ENCODE peak calls at places on chromosomes 5 and 9, in six cellular contexts. H is progenitor cell of endocrine pancreas; V is activated CD8-positive, alpha-beta T cell treated with anti-CD3 and anti-CD28 coated beads for 36 hours; L is mucosa of descending colon; G is AG09319; S is choroid plexus epithelial cell. D is an unnamed sample.

GRCh38 chr5:119928974-119929373 is 299.6 kb downstream of the FAM170A start:
- DNase-seq in G (no peak), H (no peak), V (no peak), L (no peak), S (no peak), D (no peak)

GRCh38 chr9:116365056-116365471 is 211.5 kb downstream of the PAPPA start:
- DNase-seq in S (peak), L (no peak), H (no peak), V (no peak), G (peak), D (peak)

GRCh38 chr5:99034336-99034735 is 105.5 kb upstream of the CHD1 start:
- DNase-seq in G (no peak), H (no peak), L (no peak), V (no peak), S (peak), D (no peak)

GRCh38 chr9:116549061-116549664 is 137.9 kb upstream of the TRIM32 start:
- DNase-seq in L (peak), S (peak), V (no peak), G (peak), H (no peak), D (peak)

GRCh38 chr5:72654231-72654630 is 147.0 kb upstream of the ZNF366 start:
- DNase-seq in V (no peak), G (no peak), S (no peak), H (no peak), L (no peak), D (no peak)

GRCh38 chr9:136656795-136657611 is 5.7 kb upstream of the EGFL7 start:
- DNase-seq in L (no peak), S (no peak), V (no peak), G (no peak), H (no peak), D (no peak)

GRCh38 chr9:3708751-3709150 is 182.9 kb upstream of the RFX3 start:
- DNase-seq in S (peak), H (no peak), L (no peak), G (no peak), V (no peak), D (no peak)

GRCh38 chr5:132704875-132705274 is 31.1 kb downstream of the IL4 start:
- DNase-seq in G (no peak), V (no peak), L (no peak), H (no peak), S (peak), D (peak)

GRCh38 chr5:160486573-160486972 is 64.9 kb downstream of the PTTG1 start:
- DNase-seq in G (no peak), V (peak), L (no peak), S (no peak), H (no peak), D (no peak)

GRCh38 chr9:89619739-89620138 is 14.9 kb downstream of the GADD45G start:
- DNase-seq in L (no peak), G (no peak), S (no peak), H (no peak), V (no peak), D (no peak)

GRCh38 chr9:86445636-86446035 is 91.4 kb upstream of the TUT7 start:
- DNase-seq in H (no peak), V (no peak), L (no peak), G (no peak), S (no peak), D (no peak)
- TF ChIP-seq CTCF in H (no peak), V (no peak), L (no peak), G (no peak), S (no peak), D (no peak)

DNA sequence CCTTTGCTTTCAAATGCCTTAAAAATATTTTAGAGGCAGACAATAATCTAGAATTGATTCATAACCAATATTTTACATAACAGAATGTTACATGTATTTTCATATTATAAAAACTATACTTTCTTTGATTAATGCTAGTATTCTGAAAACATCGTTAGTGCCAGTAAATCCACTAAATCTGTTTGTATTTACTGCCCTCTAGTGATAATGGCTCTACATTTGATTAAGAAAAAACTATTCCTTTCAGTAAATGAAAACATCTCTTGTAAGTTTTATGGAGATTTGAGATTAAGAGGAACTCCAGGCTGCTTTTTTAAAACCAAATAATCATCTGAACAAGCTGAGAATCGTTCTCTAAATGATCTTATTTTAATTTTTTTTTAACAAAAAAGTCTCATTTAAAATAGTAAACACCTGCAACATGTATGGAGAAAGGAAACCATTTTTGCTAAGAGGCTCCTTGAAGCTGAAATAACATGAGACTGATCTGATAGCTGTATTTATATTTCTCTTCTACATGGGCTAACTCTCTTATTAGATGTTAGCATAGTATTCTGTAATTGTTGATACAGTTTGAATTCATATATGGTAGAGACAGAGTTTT is 424.7 kb downstream of the RAB3C start:
- DNase-seq in V (no peak), H (no peak), L (no peak), G (no peak), S (peak), D (peak)
- TF ChIP-seq CTCF in V (peak), H (peak), L (no peak), G (peak), S (peak), D (peak)

GRCh38 chr9:134215709-134216448 is 51.5 kb upstream of the RNU6ATAC start:
- DNase-seq in L (peak), G (no peak), H (no peak), S (peak), V (no peak), D (no peak)

GRCh38 chr9:134215395-134215708 is 51.0 kb upstream of the RNU6ATAC start:
- DNase-seq in H (no peak), S (no peak), L (peak), G (no peak), V (no peak), D (no peak)

GRCh38 chr9:134213508-134214394 is 49.4 kb upstream of the RNU6ATAC start:
- DNase-seq in S (no peak), H (no peak), G (no peak), L (peak), V (no peak), D (no peak)

GRCh38 chr9:134214395-134214765 is 50.0 kb upstream of the RNU6ATAC start:
- DNase-seq in L (peak), H (no peak), V (peak), G (no peak), S (no peak), D (no peak)

DNA sequence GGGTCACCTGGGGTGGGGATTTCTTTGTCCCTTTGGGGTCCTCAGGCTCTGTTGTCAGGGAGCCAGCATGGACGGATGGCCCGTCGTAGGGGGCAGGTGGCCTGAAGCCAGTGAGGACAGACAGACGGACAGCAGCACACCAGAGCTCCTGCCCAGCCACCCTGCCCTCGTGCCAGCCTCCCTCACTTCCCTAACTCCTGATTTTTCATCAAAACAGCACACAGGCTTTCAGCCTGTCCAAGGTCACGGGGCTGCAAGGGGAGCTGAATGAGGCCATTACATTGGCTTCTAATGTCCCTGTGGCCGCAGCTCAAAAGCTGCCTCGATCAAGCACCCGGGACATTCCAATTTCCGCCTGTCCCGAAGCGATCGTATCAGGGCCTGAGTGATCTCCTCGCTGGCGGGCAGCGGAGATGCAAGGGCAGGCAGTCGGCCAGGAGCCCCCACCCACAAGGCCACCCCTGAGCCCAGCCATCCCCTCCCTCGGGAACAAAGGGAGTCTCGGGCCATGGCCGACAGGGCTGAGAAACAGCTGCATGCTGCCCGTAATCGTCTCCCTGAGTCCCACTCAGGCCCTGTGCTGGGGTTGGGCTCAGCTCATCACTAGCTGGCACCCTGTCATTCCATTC is 50.5 kb upstream of the RNU6ATAC start:
- DNase-seq in G (no peak), S (no peak), H (no peak), L (peak), V (no peak), D (no peak)
- TF ChIP-seq CTCF in G (no peak), S (no peak), H (no peak), L (no peak), V (no peak), D (no peak)

GRCh38 chr5:35246411-35246810 is 16.1 kb upstream of the PRLR start:
- DNase-seq in H (no peak), G (no peak), S (no peak), L (no peak), V (no peak), D (no peak)
- TF ChIP-seq CTCF in H (peak), G (no peak), S (peak), L (peak), V (no peak), D (no peak)

DNA sequence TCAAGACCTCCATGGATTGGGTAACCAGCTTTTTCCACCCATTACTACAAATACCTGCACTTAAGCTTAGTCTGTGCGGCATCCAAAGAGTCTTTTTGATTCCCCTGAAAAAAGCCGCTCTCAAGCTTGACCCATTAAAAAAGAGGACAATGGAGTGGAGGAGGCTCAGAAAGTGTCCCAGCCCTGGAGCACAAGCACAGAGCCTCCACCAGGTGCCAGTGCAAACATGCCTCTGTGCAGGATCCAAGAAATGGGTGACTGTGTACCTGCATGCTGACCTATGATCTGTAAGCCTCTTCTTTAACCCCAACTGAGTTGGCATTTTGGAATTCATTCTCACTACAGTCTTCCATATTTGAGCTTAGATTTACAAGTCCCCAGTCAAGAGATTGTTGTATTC is 168.3 kb upstream of the TLE4 start:
- DNase-seq in G (no peak), L (no peak), V (peak), S (no peak), H (no peak), D (no peak)
- TF ChIP-seq CTCF in G (no peak), L (no peak), V (no peak), S (peak), H (no peak), D (no peak)

GRCh38 chr9:14068690-14069089 is 245.3 kb downstream of the NFIB start:
- DNase-seq in L (no peak), G (no peak), S (no peak), H (no peak), V (no peak), D (no peak)
- TF ChIP-seq CTCF in L (no peak), G (no peak), S (no peak), H (no peak), V (no peak), D (no peak)

GRCh38 chr5:154755361-154756202 is at the start of gene LARP1:
- DNase-seq in G (no peak), V (peak), S (peak), H (peak), L (no peak), D (peak)

GRCh38 chr5:154753792-154754191 is 1.4 kb upstream of the LARP1 start:
- DNase-seq in L (no peak), H (no peak), V (no peak), G (peak), S (peak), D (peak)

GRCh38 chr5:154756871-154757646 is 1.9 kb downstream of the LARP1 start:
- DNase-seq in H (no peak), L (peak), S (peak), V (peak), G (no peak), D (peak)

GRCh38 chr5:154756203-154756870 is 1.2 kb downstream of the LARP1 start:
- DNase-seq in G (no peak), L (peak), V (peak), S (peak), H (peak), D (peak)

GRCh38 chr5:154754460-154755360 is 467 bp upstream of the LARP1 start:
- DNase-seq in L (peak), G (peak), V (peak), S (peak), H (peak), D (peak)
- TF ChIP-seq CTCF in L (peak), G (peak), V (peak), S (peak), H (peak), D (peak)

GRCh38 chr9:130451509-130452388 is 7.0 kb downstream of the ASS1 start:
- DNase-seq in V (peak), L (peak), S (peak), H (no peak), G (peak), D (peak)
- TF ChIP-seq CTCF in V (peak), L (peak), S (peak), H (peak), G (peak), D (peak)